ENCODE peak calls at places on chromosome 1, in four cellular contexts. C is OCI-LY7, F is sigmoid colon, A is HCT116. O is an unnamed sample.

GRCh38 chr1:58779837-58780585 is 3.8 kb downstream of the JUN start:
- DNase-seq in F (peak; percentile 72), A (no peak), C (no peak), O (no peak)

GRCh38 chr1:2380816-2381591 is 10.3 kb downstream of the MORN1 start:
- DNase-seq in C (no peak), F (peak; percentile 66), A (no peak), O (peak; percentile 9)

GRCh38 chr1:75632350-75632949 is 21.5 kb upstream of the SLC44A5 start:
- DNase-seq in F (no peak), C (peak; percentile 14), A (peak; percentile 13), O (peak; percentile 42)

GRCh38 chr1:205392650-205393049 is 29.2 kb downstream of the LEMD1 start:
- DNase-seq in F (no peak), C (no peak), A (no peak), O (no peak)

GRCh38 chr1:210372931-210373627 is 44.4 kb downstream of the HHAT start:
- DNase-seq in A (no peak), F (no peak), C (no peak), O (peak; percentile 67)

GRCh38 chr1:178973671-178974091 is 52.0 kb upstream of the FAM20B start:
- DNase-seq in C (peak; percentile 65), F (no peak), A (no peak), O (no peak)

GRCh38 chr1:209651148-209651547 is 1.1 kb downstream of the LAMB3 start:
- DNase-seq in C (no peak), A (peak; percentile 67), F (no peak), O (no peak)

GRCh38 chr1:109482796-109483638 is 688 bp upstream of the ATXN7L2 start:
- DNase-seq in F (peak; percentile 80), A (no peak), C (peak; percentile 69), O (peak; percentile 69)

GRCh38 chr1:229228522-229228921 is 42.4 kb upstream of the RAB4A start:
- DNase-seq in A (no peak), F (peak; percentile 40), C (no peak), O (no peak)

DNA sequence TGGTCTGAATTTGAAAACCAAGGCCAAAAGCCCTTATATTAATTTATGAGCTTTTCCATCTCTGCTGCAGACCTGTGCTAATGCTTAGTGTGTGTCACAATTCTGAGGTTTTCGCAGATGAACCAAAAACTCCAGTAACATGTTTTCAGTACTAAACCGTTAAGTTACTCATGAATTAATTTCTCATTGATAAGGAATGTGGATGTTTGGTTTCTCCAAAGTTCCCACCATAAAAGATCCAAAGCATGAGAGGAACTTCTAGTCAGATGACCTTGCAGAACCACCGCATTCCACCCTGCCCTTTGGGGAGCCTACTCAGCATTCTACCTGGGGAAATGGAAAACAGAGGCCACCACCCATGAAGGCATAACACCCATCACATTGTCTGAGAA is 7.5 kb upstream of the LEPR start:
- DNase-seq in C (no peak), A (no peak), F (no peak), O (no peak)
- H3K4me3 ChIP-seq in C (no peak overlapping the region), A (no peak overlapping the region), F (no peak overlapping the region), O (no peak overlapping the region)

DNA sequence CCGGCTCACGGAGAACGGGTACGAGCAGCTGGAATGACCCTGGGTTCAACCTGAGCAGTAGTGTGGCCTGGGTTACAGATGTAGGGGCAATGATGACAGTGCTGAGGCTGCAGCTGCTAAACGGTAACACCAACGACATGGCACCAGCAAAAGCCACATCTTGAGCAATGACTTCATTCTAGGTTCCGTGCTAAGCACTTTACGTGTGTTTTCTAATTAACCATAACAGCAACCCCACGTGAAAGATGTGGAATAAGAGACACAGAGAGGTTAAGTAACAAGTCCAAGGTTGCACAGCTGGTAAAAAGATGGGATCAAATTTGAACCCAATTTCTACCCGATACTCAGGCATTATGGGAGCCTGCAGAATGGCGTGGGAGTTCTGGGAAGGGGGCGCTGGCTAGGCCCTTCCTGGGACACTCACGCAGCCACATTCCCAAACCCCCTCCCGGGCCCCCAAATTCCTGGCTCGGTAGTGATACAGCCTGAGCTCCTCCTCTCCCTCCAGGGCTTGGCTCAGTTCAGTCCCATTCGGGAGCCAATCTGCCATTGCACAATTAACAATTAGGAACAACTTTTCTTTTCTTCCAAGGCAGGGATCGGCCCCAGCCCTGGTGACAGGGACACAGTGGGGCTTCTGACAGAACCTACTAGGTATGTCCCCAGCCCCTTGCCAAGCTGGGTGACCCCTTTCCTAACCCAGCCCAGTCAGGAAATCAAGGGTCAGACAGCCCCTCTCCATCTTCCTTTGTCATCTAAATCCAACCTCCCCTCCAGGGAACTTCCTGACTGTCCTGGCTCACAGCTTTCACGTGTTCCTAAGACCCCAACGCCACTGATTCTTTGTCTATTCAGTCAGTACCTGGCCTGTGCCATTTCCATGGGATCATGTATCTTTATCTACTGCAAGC is 23.9 kb upstream of the ECE1 start:
- DNase-seq in C (no peak), F (peak; percentile 90), A (no peak), O (no peak)
- H3K4me1 ChIP-seq in C (no peaks in the 10 kb centered on the region), F (peaks cover 100% of the 10 kb centered on the region), A (peaks cover 11% of the 10 kb centered on the region), O (peaks cover 3% of the 10 kb centered on the region)

DNA sequence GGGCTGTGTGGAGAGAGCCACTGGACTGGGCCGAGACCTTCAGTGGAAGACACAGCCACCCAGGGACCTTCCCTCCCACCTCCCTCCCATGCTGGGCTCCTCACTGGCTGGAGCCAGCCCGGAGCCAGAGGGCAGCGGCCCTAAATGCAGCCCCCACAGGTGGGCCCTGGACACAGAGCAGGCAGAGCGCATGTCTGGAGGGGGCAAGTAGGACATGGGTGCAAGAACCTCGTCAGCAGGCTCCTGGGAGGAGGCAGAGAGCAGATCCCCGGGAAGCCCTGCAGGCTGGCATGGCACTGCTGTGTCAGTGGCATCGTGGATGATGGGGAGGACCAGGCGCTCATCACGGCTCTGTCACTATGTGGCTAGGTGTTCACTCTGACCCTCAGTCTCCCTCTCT is 45.7 kb downstream of the DMRTB1 start:
- DNase-seq in C (no peak), A (no peak), F (no peak), O (no peak)
- H3K4me3 ChIP-seq in C (no peak overlapping the region), A (no peak overlapping the region), F (no peak overlapping the region), O (no peak overlapping the region)

GRCh38 chr1:228105996-228106799 is 2.9 kb downstream of the MRPL55 start:
- DNase-seq in F (no peak), A (no peak), C (no peak), O (no peak)
- H3K4me1 ChIP-seq in F (peaks cover 53% of the 10 kb centered on the region), A (peaks cover 6% of the 10 kb centered on the region), C (peaks cover 35% of the 10 kb centered on the region), O (peaks cover 8% of the 10 kb centered on the region)

GRCh38 chr1:45804671-45804973 is 1.2 kb downstream of the MAST2 start:
- DNase-seq in C (peak; percentile 19), A (no peak), F (no peak), O (peak; percentile 47)
- H3K4me3 ChIP-seq in C (peak overlapping the region; percentile 84), A (peak overlapping the region; percentile 84), F (no peak overlapping the region), O (peak overlapping the region; percentile 67)

DNA sequence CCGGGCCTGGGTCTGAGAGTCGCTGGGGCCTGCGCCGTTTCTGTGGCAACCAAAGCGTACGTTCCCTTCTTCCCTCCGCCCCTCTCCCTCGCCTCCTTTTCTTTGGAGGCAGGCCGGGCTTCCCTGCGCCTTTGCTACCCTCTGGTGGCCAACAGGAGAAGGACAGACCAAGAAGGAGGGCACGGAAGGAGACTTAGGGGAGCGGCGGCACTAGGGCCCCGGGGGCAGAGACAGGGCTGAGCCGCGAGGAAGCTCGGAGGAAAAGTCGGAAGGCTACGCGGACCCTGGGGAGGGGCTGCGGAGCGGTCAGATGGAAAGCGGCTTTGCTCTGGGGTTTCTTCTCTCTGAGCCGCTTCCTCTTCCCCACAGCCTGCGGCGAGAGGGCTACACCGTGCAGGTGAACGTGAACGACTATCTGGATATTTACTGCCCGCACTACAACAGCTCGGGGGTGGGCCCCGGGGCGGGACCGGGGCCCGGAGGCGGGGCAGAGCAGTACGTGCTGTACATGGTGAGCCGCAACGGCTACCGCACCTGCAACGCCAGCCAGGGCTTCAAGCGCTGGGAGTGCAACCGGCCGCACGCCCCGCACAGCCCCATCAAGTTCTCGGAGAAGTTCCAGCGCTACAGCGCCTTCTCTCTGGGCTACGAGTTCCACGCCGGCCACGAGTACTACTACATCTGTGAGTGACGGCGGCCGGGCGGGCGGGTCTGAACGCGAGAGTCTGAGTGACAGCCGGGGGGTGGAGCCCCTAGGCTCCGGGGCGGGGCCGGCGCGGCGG is 6.3 kb downstream of the EFNA3 start:
- DNase-seq in F (peak; percentile 96), C (peak; percentile 94), A (peak; percentile 88), O (peak; percentile 97)
- H3K4me1 ChIP-seq in F (peaks cover 46% of the 10 kb centered on the region), C (peaks cover 45% of the 10 kb centered on the region), A (peaks cover 29% of the 10 kb centered on the region), O (peaks cover 17% of the 10 kb centered on the region)

O was measured in HAP-1.